ENCODE peak calls at places on chromosome 10, in six cellular contexts. L, Q, R, W, T and F are unnamed samples.
A peak's percentile ranks its signal among the peaks of the same experiment; 100 is the strongest.

GRCh38 chr10:18795549-18795948 is 136.3 kb downstream of the ARL5B start:
- DNase-seq in L (no peak), Q (no peak), R (no peak), W (no peak), T (no peak), F (no peak)

GRCh38 chr10:17814981-17815380 is 5.8 kb downstream of the MRC1 start:
- DNase-seq in L (no peak), Q (no peak), R (no peak), W (no peak), T (no peak), F (no peak)

GRCh38 chr10:104197364-104197763 is 34.8 kb downstream of the CFAP43 start:
- DNase-seq in L (no peak), Q (no peak), R (no peak), W (no peak), T (no peak), F (no peak)

GRCh38 chr10:85594239-85594638 is 772.4 kb downstream of the GRID1 start:
- DNase-seq in L (no peak), Q (no peak), R (no peak), W (no peak), T (no peak), F (no peak)

GRCh38 chr10:85610381-85611092 is 756.1 kb downstream of the GRID1 start:
- DNase-seq in L (no peak), Q (peak; percentile 44), R (no peak), W (no peak), T (no peak), F (no peak)

GRCh38 chr10:79376751-79377556 is 29.7 kb downstream of the PPIF start:
- DNase-seq in L (no peak), Q (no peak), R (no peak), W (no peak), T (no peak), F (no peak)

GRCh38 chr10:78843495-78843894 is 225.3 kb upstream of the ZMIZ1 start:
- DNase-seq in L (no peak), Q (no peak), R (no peak), W (no peak), T (no peak), F (no peak)

GRCh38 chr10:32341596-32341995 is 5.4 kb downstream of the EPC1 start:
- DNase-seq in L (no peak), Q (no peak), R (no peak), W (no peak), T (no peak), F (no peak)

GRCh38 chr10:112687647-112688046 is 240.6 kb downstream of the VTI1A start:
- DNase-seq in L (no peak), Q (no peak), R (no peak), W (no peak), T (peak; percentile 17), F (no peak)

GRCh38 chr10:118738422-118738821 is 16.3 kb downstream of the CACUL1 start:
- DNase-seq in L (no peak), Q (no peak), R (no peak), W (no peak), T (no peak), F (no peak)

GRCh38 chr10:124294811-124295770 is 123.6 kb downstream of the OAT start:
- DNase-seq in L (peak; percentile 37), Q (no peak), R (no peak), W (no peak), T (no peak), F (no peak)

GRCh38 chr10:84429926-84430520 is 101.6 kb downstream of the CCSER2 start:
- DNase-seq in L (peak; percentile 23), Q (peak; percentile 70), R (peak; percentile 56), W (no peak), T (peak; percentile 45), F (peak; percentile 56)

GRCh38 chr10:118508355-118508754 is 87.1 kb downstream of the PRLHR start:
- DNase-seq in L (no peak), Q (no peak), R (no peak), W (no peak), T (no peak), F (no peak)

GRCh38 chr10:110919971-110920881 is 822 bp downstream of the SHOC2 start:
- DNase-seq in L (peak; percentile 22), Q (peak; percentile 75), R (peak; percentile 25), W (no peak), T (peak; percentile 22), F (no peak)

GRCh38 chr10:12717981-12718707 is 283.4 kb downstream of the CCDC3 start:
- DNase-seq in L (no peak), Q (no peak), R (no peak), W (no peak), T (no peak), F (no peak)

GRCh38 chr10:97858001-97858439 is 8.4 kb downstream of the GOLGA7B start:
- DNase-seq in L (no peak), Q (no peak), R (no peak), W (no peak), T (no peak), F (no peak)

GRCh38 chr10:122974034-122974433 is 6.2 kb upstream of the PSTK start:
- DNase-seq in L (no peak), Q (no peak), R (no peak), W (no peak), T (no peak), F (no peak)

GRCh38 chr10:130453036-130453720 is 317.0 kb downstream of the GLRX3 start:
- DNase-seq in L (no peak), Q (no peak), R (no peak), W (no peak), T (no peak), F (no peak)

GRCh38 chr10:83539528-83540308 is 599.6 kb upstream of the GHITM start:
- DNase-seq in L (no peak), Q (peak; percentile 72), R (no peak), W (no peak), T (no peak), F (no peak)

GRCh38 chr10:34010891-34011290 is 676.4 kb upstream of the NRP1 start:
- DNase-seq in L (no peak), Q (no peak), R (no peak), W (no peak), T (peak; percentile 62), F (no peak)

GRCh38 chr10:92150798-92151197 is 140.1 kb downstream of the CPEB3 start:
- DNase-seq in L (no peak), Q (no peak), R (no peak), W (no peak), T (no peak), F (no peak)

GRCh38 chr10:60992661-60993060 is 48.7 kb upstream of the RHOBTB1 start:
- DNase-seq in L (no peak), Q (no peak), R (no peak), W (no peak), T (no peak), F (no peak)

GRCh38 chr10:33279791-33280190 is 54.7 kb downstream of the NRP1 start:
- DNase-seq in L (no peak), Q (no peak), R (no peak), W (no peak), T (no peak), F (no peak)

GRCh38 chr10:124657806-124658205 is 86.4 kb downstream of the FAM53B start:
- DNase-seq in L (no peak), Q (no peak), R (peak; percentile 64), W (no peak), T (peak; percentile 38), F (no peak)

GRCh38 chr10:99318048-99318447 is 11.1 kb upstream of the CNNM1 start:
- DNase-seq in L (no peak), Q (no peak), R (no peak), W (no peak), T (no peak), F (no peak)

GRCh38 chr10:30270247-30270646 is 78.8 kb downstream of the MTPAP start:
- DNase-seq in L (no peak), Q (no peak), R (no peak), W (no peak), T (no peak), F (no peak)

DNA sequence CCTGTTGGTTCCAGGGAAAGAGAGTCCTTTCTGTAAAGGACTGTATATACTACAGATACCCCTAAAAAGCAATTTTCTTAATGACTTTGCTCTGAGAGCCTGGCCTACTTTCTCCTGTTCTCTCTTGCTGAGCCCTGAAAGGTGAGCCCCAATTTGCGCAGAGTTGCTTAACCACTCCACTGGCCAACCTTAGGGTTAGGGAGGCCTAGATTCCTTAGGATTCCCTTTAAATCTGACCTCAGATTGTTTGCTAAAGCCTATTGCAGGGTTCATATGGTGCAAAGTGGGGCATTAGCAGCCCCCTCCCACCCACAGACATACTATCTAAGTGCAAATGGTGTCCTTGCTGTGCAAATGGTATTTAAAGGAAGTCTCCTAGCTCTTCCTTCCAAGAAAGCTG is 164.2 kb downstream of the RNLS start:
- DNase-seq in L (no peak), Q (no peak), R (no peak), W (no peak), T (no peak), F (no peak)
- TF ChIP-seq CTCF in L (no peak), Q (no peak), R (no peak), W (no peak), T (no peak), F (no peak)

GRCh38 chr10:73818402-73818801 is 7.0 kb upstream of the NDST2 start:
- DNase-seq in L (no peak), Q (no peak), R (no peak), W (no peak), T (no peak), F (no peak)
- H3K27ac ChIP-seq in L (no peak overlapping the region), Q (no peak overlapping the region), R (no peak overlapping the region), W (peak overlapping the region; percentile 76), T (no peak overlapping the region), F (no peak overlapping the region)

GRCh38 chr10:77653210-77653609 is 15.6 kb upstream of the KCNMA1 start:
- DNase-seq in L (no peak), Q (no peak), R (no peak), W (no peak), T (no peak), F (no peak)
- TF ChIP-seq CTCF in L (no peak), Q (no peak), R (no peak), W (no peak), T (no peak), F (no peak)

GRCh38 chr10:3539696-3540383 is 245.2 kb downstream of the KLF6 start:
- DNase-seq in L (no peak), Q (no peak), R (no peak), W (no peak), T (no peak), F (no peak)
- H3K27ac ChIP-seq in L (no peak overlapping the region), Q (peak overlapping the region; percentile 59), R (peak overlapping the region; percentile 48), W (peak overlapping the region; percentile 77), T (peak overlapping the region; percentile 92), F (no peak overlapping the region)

GRCh38 chr10:132305654-132306340 is 2.0 kb downstream of the STK32C start:
- DNase-seq in L (no peak), Q (peak; percentile 63), R (no peak), W (no peak), T (no peak), F (no peak)

GRCh38 chr10:132308588-132309451 is 1.1 kb upstream of the STK32C start:
- DNase-seq in L (no peak), Q (peak; percentile 62), R (no peak), W (no peak), T (no peak), F (no peak)

GRCh38 chr10:132306341-132306685 is 1.4 kb downstream of the STK32C start:
- DNase-seq in L (no peak), Q (peak; percentile 53), R (no peak), W (no peak), T (no peak), F (no peak)

GRCh38 chr10:132307823-132308587 is at the start of gene STK32C:
- DNase-seq in L (peak; percentile 90), Q (peak; percentile 93), R (peak; percentile 93), W (peak; percentile 71), T (peak; percentile 77), F (peak; percentile 94)

GRCh38 chr10:132306951-132307751 is 599 bp downstream of the STK32C start:
- DNase-seq in L (peak; percentile 51), Q (peak; percentile 73), R (peak; percentile 23), W (no peak), T (no peak), F (peak; percentile 48)
- TF ChIP-seq CTCF in L (no peak), Q (no peak), R (no peak), W (no peak), T (no peak), F (peak; percentile 17)